ENCODE peak calls at places on chromosome 11, in six cellular contexts. One of them, this sample, is unnamed.

GRCh38 chr11:122853971-122854446 is 15.7 kb downstream of the CRTAM start:
- DNase-seq in stimulated activated effector memory CD8-positive, alpha-beta T cell treated with anti-CD3 and anti-CD28 coated beads, Interleukin-12 subunit alpha, Interleukin-12 subunit beta, amount 100 ng/mL, for 72 hours: no peak
- DNase-seq in NAMALWA: peak
- DNase-seq in effector memory CD4-positive, alpha-beta T cell: peak
- DNase-seq in cardiac septum: no peak
- DNase-seq in T-helper 22 cell: no peak
- DNase-seq in this sample: peak

GRCh38 chr11:834371-835316 is 1.9 kb downstream of the CD151 start:
- DNase-seq in stimulated activated effector memory CD8-positive, alpha-beta T cell treated with anti-CD3 and anti-CD28 coated beads, Interleukin-12 subunit alpha, Interleukin-12 subunit beta, amount 100 ng/mL, for 72 hours: no peak
- DNase-seq in NAMALWA: no peak
- DNase-seq in effector memory CD4-positive, alpha-beta T cell: no peak
- DNase-seq in cardiac septum: peak
- DNase-seq in T-helper 22 cell: no peak
- DNase-seq in this sample: no peak

GRCh38 chr11:33987975-33988580 is 63.5 kb upstream of the CAPRIN1 start:
- DNase-seq in stimulated activated effector memory CD8-positive, alpha-beta T cell treated with anti-CD3 and anti-CD28 coated beads, Interleukin-12 subunit alpha, Interleukin-12 subunit beta, amount 100 ng/mL, for 72 hours: peak
- DNase-seq in NAMALWA: peak
- DNase-seq in effector memory CD4-positive, alpha-beta T cell: peak
- DNase-seq in cardiac septum: peak
- DNase-seq in T-helper 22 cell: peak
- DNase-seq in this sample: peak

GRCh38 chr11:795638-796564 is 2.2 kb downstream of the SLC25A22 start:
- DNase-seq in stimulated activated effector memory CD8-positive, alpha-beta T cell treated with anti-CD3 and anti-CD28 coated beads, Interleukin-12 subunit alpha, Interleukin-12 subunit beta, amount 100 ng/mL, for 72 hours: peak
- DNase-seq in NAMALWA: peak
- DNase-seq in effector memory CD4-positive, alpha-beta T cell: peak
- DNase-seq in cardiac septum: no peak
- DNase-seq in T-helper 22 cell: peak
- DNase-seq in this sample: no peak

GRCh38 chr11:2265854-2266585 is 4.4 kb downstream of the ASCL2 start:
- DNase-seq in stimulated activated effector memory CD8-positive, alpha-beta T cell treated with anti-CD3 and anti-CD28 coated beads, Interleukin-12 subunit alpha, Interleukin-12 subunit beta, amount 100 ng/mL, for 72 hours: no peak
- DNase-seq in NAMALWA: no peak
- DNase-seq in effector memory CD4-positive, alpha-beta T cell: no peak
- DNase-seq in cardiac septum: peak
- DNase-seq in T-helper 22 cell: no peak
- DNase-seq in this sample: no peak

GRCh38 chr11:120128392-120129172 is 9.3 kb downstream of the TRIM29 start:
- DNase-seq in stimulated activated effector memory CD8-positive, alpha-beta T cell treated with anti-CD3 and anti-CD28 coated beads, Interleukin-12 subunit alpha, Interleukin-12 subunit beta, amount 100 ng/mL, for 72 hours: no peak
- DNase-seq in NAMALWA: no peak
- DNase-seq in effector memory CD4-positive, alpha-beta T cell: no peak
- DNase-seq in cardiac septum: peak
- DNase-seq in T-helper 22 cell: no peak
- DNase-seq in this sample: no peak

GRCh38 chr11:2772544-2773031 is 72.8 kb upstream of the KCNQ1OT1 start:
- DNase-seq in stimulated activated effector memory CD8-positive, alpha-beta T cell treated with anti-CD3 and anti-CD28 coated beads, Interleukin-12 subunit alpha, Interleukin-12 subunit beta, amount 100 ng/mL, for 72 hours: no peak
- DNase-seq in NAMALWA: no peak
- DNase-seq in effector memory CD4-positive, alpha-beta T cell: no peak
- DNase-seq in cardiac septum: peak
- DNase-seq in T-helper 22 cell: no peak
- DNase-seq in this sample: no peak

GRCh38 chr11:114820621-114821020 is 142.3 kb downstream of the NXPE2 start:
- DNase-seq in stimulated activated effector memory CD8-positive, alpha-beta T cell treated with anti-CD3 and anti-CD28 coated beads, Interleukin-12 subunit alpha, Interleukin-12 subunit beta, amount 100 ng/mL, for 72 hours: no peak
- DNase-seq in NAMALWA: no peak
- DNase-seq in effector memory CD4-positive, alpha-beta T cell: no peak
- DNase-seq in cardiac septum: no peak
- DNase-seq in T-helper 22 cell: no peak
- DNase-seq in this sample: no peak

GRCh38 chr11:116707250-116707649 is 65.5 kb downstream of the BUD13 start:
- DNase-seq in stimulated activated effector memory CD8-positive, alpha-beta T cell treated with anti-CD3 and anti-CD28 coated beads, Interleukin-12 subunit alpha, Interleukin-12 subunit beta, amount 100 ng/mL, for 72 hours: no peak
- DNase-seq in NAMALWA: no peak
- DNase-seq in effector memory CD4-positive, alpha-beta T cell: no peak
- DNase-seq in cardiac septum: no peak
- DNase-seq in T-helper 22 cell: no peak
- DNase-seq in this sample: no peak

GRCh38 chr11:47918882-47919495 is 61.4 kb upstream of the PTPRJ start:
- DNase-seq in stimulated activated effector memory CD8-positive, alpha-beta T cell treated with anti-CD3 and anti-CD28 coated beads, Interleukin-12 subunit alpha, Interleukin-12 subunit beta, amount 100 ng/mL, for 72 hours: no peak
- DNase-seq in NAMALWA: no peak
- DNase-seq in effector memory CD4-positive, alpha-beta T cell: no peak
- DNase-seq in cardiac septum: no peak
- DNase-seq in T-helper 22 cell: no peak
- DNase-seq in this sample: no peak

GRCh38 chr11:32081129-32081641 is 9.7 kb upstream of the RCN1 start:
- DNase-seq in stimulated activated effector memory CD8-positive, alpha-beta T cell treated with anti-CD3 and anti-CD28 coated beads, Interleukin-12 subunit alpha, Interleukin-12 subunit beta, amount 100 ng/mL, for 72 hours: no peak
- DNase-seq in NAMALWA: no peak
- DNase-seq in effector memory CD4-positive, alpha-beta T cell: no peak
- DNase-seq in cardiac septum: no peak
- DNase-seq in T-helper 22 cell: no peak
- DNase-seq in this sample: no peak

GRCh38 chr11:80320765-80321164 is 879.9 kb upstream of the TENM4 start:
- DNase-seq in stimulated activated effector memory CD8-positive, alpha-beta T cell treated with anti-CD3 and anti-CD28 coated beads, Interleukin-12 subunit alpha, Interleukin-12 subunit beta, amount 100 ng/mL, for 72 hours: no peak
- DNase-seq in NAMALWA: peak
- DNase-seq in effector memory CD4-positive, alpha-beta T cell: no peak
- DNase-seq in cardiac septum: no peak
- DNase-seq in T-helper 22 cell: no peak
- DNase-seq in this sample: no peak

GRCh38 chr11:1307163-1307870 is 2.1 kb downstream of the TOLLIP start:
- DNase-seq in stimulated activated effector memory CD8-positive, alpha-beta T cell treated with anti-CD3 and anti-CD28 coated beads, Interleukin-12 subunit alpha, Interleukin-12 subunit beta, amount 100 ng/mL, for 72 hours: no peak
- DNase-seq in NAMALWA: no peak
- DNase-seq in effector memory CD4-positive, alpha-beta T cell: no peak
- DNase-seq in cardiac septum: no peak
- DNase-seq in T-helper 22 cell: no peak
- DNase-seq in this sample: no peak

GRCh38 chr11:94826415-94826814 is 58.3 kb downstream of the AMOTL1 start:
- DNase-seq in stimulated activated effector memory CD8-positive, alpha-beta T cell treated with anti-CD3 and anti-CD28 coated beads, Interleukin-12 subunit alpha, Interleukin-12 subunit beta, amount 100 ng/mL, for 72 hours: no peak
- DNase-seq in NAMALWA: no peak
- DNase-seq in effector memory CD4-positive, alpha-beta T cell: no peak
- DNase-seq in cardiac septum: no peak
- DNase-seq in T-helper 22 cell: no peak
- DNase-seq in this sample: no peak

GRCh38 chr11:61743486-61744095 is 8.8 kb upstream of the MYRF start:
- DNase-seq in stimulated activated effector memory CD8-positive, alpha-beta T cell treated with anti-CD3 and anti-CD28 coated beads, Interleukin-12 subunit alpha, Interleukin-12 subunit beta, amount 100 ng/mL, for 72 hours: no peak
- DNase-seq in NAMALWA: no peak
- DNase-seq in effector memory CD4-positive, alpha-beta T cell: no peak
- DNase-seq in cardiac septum: no peak
- DNase-seq in T-helper 22 cell: no peak
- DNase-seq in this sample: no peak

GRCh38 chr11:117986981-117987495 is 844 bp downstream of the IL10RA start:
- DNase-seq in stimulated activated effector memory CD8-positive, alpha-beta T cell treated with anti-CD3 and anti-CD28 coated beads, Interleukin-12 subunit alpha, Interleukin-12 subunit beta, amount 100 ng/mL, for 72 hours: no peak
- DNase-seq in NAMALWA: peak
- DNase-seq in effector memory CD4-positive, alpha-beta T cell: peak
- DNase-seq in cardiac septum: no peak
- DNase-seq in T-helper 22 cell: peak
- DNase-seq in this sample: no peak

GRCh38 chr11:10743354-10744035 is 7.6 kb upstream of the CTR9 start:
- DNase-seq in stimulated activated effector memory CD8-positive, alpha-beta T cell treated with anti-CD3 and anti-CD28 coated beads, Interleukin-12 subunit alpha, Interleukin-12 subunit beta, amount 100 ng/mL, for 72 hours: no peak
- DNase-seq in NAMALWA: no peak
- DNase-seq in effector memory CD4-positive, alpha-beta T cell: peak
- DNase-seq in cardiac septum: no peak
- DNase-seq in T-helper 22 cell: no peak
- DNase-seq in this sample: no peak

GRCh38 chr11:36041988-36042606 is 98.2 kb downstream of the LDLRAD3 start:
- DNase-seq in stimulated activated effector memory CD8-positive, alpha-beta T cell treated with anti-CD3 and anti-CD28 coated beads, Interleukin-12 subunit alpha, Interleukin-12 subunit beta, amount 100 ng/mL, for 72 hours: no peak
- DNase-seq in NAMALWA: peak
- DNase-seq in effector memory CD4-positive, alpha-beta T cell: no peak
- DNase-seq in cardiac septum: no peak
- DNase-seq in T-helper 22 cell: no peak
- DNase-seq in this sample: no peak

GRCh38 chr11:35005156-35005780 is 88.8 kb downstream of the PDHX start:
- DNase-seq in stimulated activated effector memory CD8-positive, alpha-beta T cell treated with anti-CD3 and anti-CD28 coated beads, Interleukin-12 subunit alpha, Interleukin-12 subunit beta, amount 100 ng/mL, for 72 hours: no peak
- DNase-seq in NAMALWA: no peak
- DNase-seq in effector memory CD4-positive, alpha-beta T cell: no peak
- DNase-seq in cardiac septum: no peak
- DNase-seq in T-helper 22 cell: no peak
- DNase-seq in this sample: no peak

GRCh38 chr11:47887910-47888569 is 39.9 kb upstream of the NUP160 start:
- DNase-seq in stimulated activated effector memory CD8-positive, alpha-beta T cell treated with anti-CD3 and anti-CD28 coated beads, Interleukin-12 subunit alpha, Interleukin-12 subunit beta, amount 100 ng/mL, for 72 hours: no peak
- DNase-seq in NAMALWA: no peak
- DNase-seq in effector memory CD4-positive, alpha-beta T cell: no peak
- DNase-seq in cardiac septum: no peak
- DNase-seq in T-helper 22 cell: no peak
- DNase-seq in this sample: no peak

GRCh38 chr11:15819679-15820286 is 536.6 kb downstream of the SOX6 start:
- DNase-seq in stimulated activated effector memory CD8-positive, alpha-beta T cell treated with anti-CD3 and anti-CD28 coated beads, Interleukin-12 subunit alpha, Interleukin-12 subunit beta, amount 100 ng/mL, for 72 hours: no peak
- DNase-seq in NAMALWA: peak
- DNase-seq in effector memory CD4-positive, alpha-beta T cell: no peak
- DNase-seq in cardiac septum: peak
- DNase-seq in T-helper 22 cell: no peak
- DNase-seq in this sample: peak

GRCh38 chr11:130121430-130121978 is 38.1 kb upstream of the ST14 start:
- DNase-seq in stimulated activated effector memory CD8-positive, alpha-beta T cell treated with anti-CD3 and anti-CD28 coated beads, Interleukin-12 subunit alpha, Interleukin-12 subunit beta, amount 100 ng/mL, for 72 hours: no peak
- DNase-seq in NAMALWA: no peak
- DNase-seq in effector memory CD4-positive, alpha-beta T cell: no peak
- DNase-seq in cardiac septum: no peak
- DNase-seq in T-helper 22 cell: no peak
- DNase-seq in this sample: peak

GRCh38 chr11:129766858-129767604 is 48.6 kb upstream of the TMEM45B start:
- DNase-seq in stimulated activated effector memory CD8-positive, alpha-beta T cell treated with anti-CD3 and anti-CD28 coated beads, Interleukin-12 subunit alpha, Interleukin-12 subunit beta, amount 100 ng/mL, for 72 hours: no peak
- DNase-seq in NAMALWA: peak
- DNase-seq in effector memory CD4-positive, alpha-beta T cell: no peak
- DNase-seq in cardiac septum: no peak
- DNase-seq in T-helper 22 cell: no peak
- DNase-seq in this sample: no peak

This sample was measured in COLO829.